ENCODE peak calls at places on chromosome 11, in nine cellular contexts. K is nephron progenitor cell; G is RWPE1; W is epithelial cell of esophagus; D is CD8-positive, alpha-beta T cell; H is neural crest cell; Z is HFF-Myc; E is upper lobe of right lung; L is BE2C. T is an unnamed sample.

GRCh38 chr11:56841210-56841810 is 92.8 kb upstream of the OR9G4 start:
- DNase-seq in K (peak; percentile 58), G (peak; percentile 55), W (peak; percentile 79), D (no peak), H (peak; percentile 47), Z (peak; percentile 12), E (no peak), L (peak; percentile 34), T (peak; percentile 37)

GRCh38 chr11:118924591-118925585 is 838 bp downstream of the BCL9L start:
- DNase-seq in K (peak; percentile 67), G (no peak), W (peak; percentile 38), D (no peak), H (no peak), Z (no peak), E (peak; percentile 82), L (peak; percentile 77), T (peak; percentile 76)

GRCh38 chr11:47488674-47489394 is 39.9 kb upstream of the RAPSN start:
- DNase-seq in K (no peak), G (no peak), W (no peak), D (no peak), H (no peak), Z (no peak), E (no peak), L (peak; percentile 35), T (no peak)

GRCh38 chr11:72751293-72752087 is 718 bp downstream of the ARAP1 start:
- DNase-seq in K (no peak), G (no peak), W (no peak), D (no peak), H (no peak), Z (no peak), E (no peak), L (no peak), T (no peak)

GRCh38 chr11:38019072-38019775 is 1421.2 kb upstream of the RAG2 start:
- DNase-seq in K (no peak), G (peak; percentile 68), W (peak; percentile 97), D (no peak), H (no peak), Z (no peak), E (no peak), L (no peak), T (no peak)

GRCh38 chr11:21646351-21646750 is 546.5 kb upstream of the ANO5 start:
- DNase-seq in K (no peak), G (no peak), W (no peak), D (no peak), H (no peak), Z (no peak), E (no peak), L (no peak), T (no peak)

GRCh38 chr11:76579047-76579751 is 91.3 kb downstream of the LRRC32 start:
- DNase-seq in K (no peak), G (no peak), W (no peak), D (no peak), H (no peak), Z (no peak), E (no peak), L (no peak), T (no peak)

GRCh38 chr11:8964324-8965320 is at the start of gene TMEM9B:
- DNase-seq in K (peak; percentile 76), G (peak; percentile 88), W (peak; percentile 91), D (peak; percentile 48), H (peak; percentile 67), Z (peak; percentile 60), E (peak; percentile 97), L (peak; percentile 78), T (peak; percentile 89)

GRCh38 chr11:62150887-62151736 is 27.3 kb downstream of the INCENP start:
- DNase-seq in K (no peak), G (no peak), W (no peak), D (no peak), H (no peak), Z (no peak), E (peak; percentile 26), L (no peak), T (no peak)

GRCh38 chr11:86592047-86592564 is 80.3 kb downstream of the ME3 start:
- DNase-seq in K (no peak), G (no peak), W (peak; percentile 42), D (no peak), H (no peak), Z (no peak), E (no peak), L (no peak), T (no peak)

GRCh38 chr11:118921929-118922744 is 3.6 kb downstream of the BCL9L start:
- DNase-seq in K (peak; percentile 64), G (peak; percentile 71), W (peak; percentile 79), D (no peak), H (no peak), Z (no peak), E (peak; percentile 91), L (peak; percentile 76), T (no peak)

GRCh38 chr11:45145083-45145420 is 1.4 kb upstream of the PRDM11 start:
- DNase-seq in K (no peak), G (no peak), W (no peak), D (no peak), H (no peak), Z (no peak), E (peak; percentile 5), L (no peak), T (no peak)

GRCh38 chr11:78251083-78251699 is 62.5 kb downstream of the USP35 start:
- DNase-seq in K (no peak), G (no peak), W (no peak), D (no peak), H (no peak), Z (no peak), E (no peak), L (no peak), T (no peak)

GRCh38 chr11:108632041-108632440 is 32.8 kb upstream of the DDX10 start:
- DNase-seq in K (no peak), G (no peak), W (no peak), D (no peak), H (no peak), Z (peak; percentile 19), E (no peak), L (no peak), T (no peak)

GRCh38 chr11:81497202-81497804 is 1236.4 kb downstream of the FAM181B start:
- DNase-seq in K (peak; percentile 14), G (peak; percentile 30), W (peak; percentile 50), D (no peak), H (peak; percentile 22), Z (peak; percentile 0), E (no peak), L (peak; percentile 16), T (peak; percentile 31)

GRCh38 chr11:113729456-113729855 is 23.3 kb upstream of the TMPRSS5 start:
- DNase-seq in K (no peak), G (no peak), W (peak; percentile 68), D (no peak), H (no peak), Z (no peak), E (no peak), L (no peak), T (no peak)

GRCh38 chr11:115197433-115197832 is 306.8 kb downstream of the CADM1 start:
- DNase-seq in K (no peak), G (no peak), W (no peak), D (no peak), H (no peak), Z (no peak), E (no peak), L (no peak), T (no peak)

GRCh38 chr11:100676901-100677300 is 10.2 kb upstream of the ARHGAP42 start:
- DNase-seq in K (no peak), G (no peak), W (peak; percentile 50), D (no peak), H (no peak), Z (no peak), E (no peak), L (no peak), T (no peak)

GRCh38 chr11:11347583-11347982 is 5.5 kb downstream of the CSNK2A3 start:
- DNase-seq in K (no peak), G (no peak), W (no peak), D (no peak), H (no peak), Z (no peak), E (no peak), L (no peak), T (no peak)

DNA sequence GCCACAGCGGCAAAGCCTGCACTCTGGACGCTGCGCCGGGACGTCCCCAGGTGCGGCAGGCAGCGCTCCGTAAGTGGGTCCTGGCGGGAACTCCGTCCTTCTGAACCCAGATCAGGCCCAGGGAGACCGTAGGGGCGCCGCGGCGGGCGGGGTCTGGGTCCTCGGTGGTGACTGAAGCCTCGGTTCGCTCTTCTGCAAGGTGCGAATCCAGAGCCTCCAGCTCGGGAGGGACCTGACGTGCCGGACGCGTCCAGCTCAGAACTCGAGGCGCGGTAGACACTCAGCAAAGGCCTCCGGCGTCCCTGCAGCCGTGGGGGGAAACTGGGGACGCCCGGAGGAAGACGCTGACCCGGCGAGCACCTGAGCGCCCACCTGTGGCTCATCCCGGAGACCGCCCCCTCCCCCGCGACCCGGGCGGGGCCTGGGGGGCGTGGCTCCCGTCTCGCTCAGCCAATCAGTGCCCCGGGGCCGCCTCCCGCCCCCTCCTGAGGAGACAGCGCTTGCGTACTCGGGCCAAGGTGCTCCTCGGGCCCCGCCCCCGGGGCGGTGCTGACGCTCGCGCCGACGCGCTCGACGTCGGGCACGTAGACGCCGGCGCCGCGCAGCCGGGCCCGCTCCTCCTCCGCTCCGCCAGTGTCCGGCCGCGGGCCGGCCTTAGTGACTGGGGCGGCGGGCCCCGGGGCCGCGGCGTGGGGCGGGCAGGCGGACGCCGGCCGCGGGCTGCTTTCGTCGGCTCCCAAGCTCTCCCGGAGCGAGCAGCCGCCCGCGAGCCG is at the start of gene PPFIA1:
- DNase-seq in K (peak; percentile 94), G (peak; percentile 98), W (peak; percentile 97), D (peak; percentile 89), H (peak; percentile 87), Z (peak; percentile 62), E (peak; percentile 98), L (peak; percentile 98), T (peak; percentile 100)
- TF ChIP-seq CTCF in K (no peak), G (no peak), W (no peak), D (peak; percentile 2), H (no peak), Z (no peak), E (no peak), L (no peak), T (no peak)

DNA sequence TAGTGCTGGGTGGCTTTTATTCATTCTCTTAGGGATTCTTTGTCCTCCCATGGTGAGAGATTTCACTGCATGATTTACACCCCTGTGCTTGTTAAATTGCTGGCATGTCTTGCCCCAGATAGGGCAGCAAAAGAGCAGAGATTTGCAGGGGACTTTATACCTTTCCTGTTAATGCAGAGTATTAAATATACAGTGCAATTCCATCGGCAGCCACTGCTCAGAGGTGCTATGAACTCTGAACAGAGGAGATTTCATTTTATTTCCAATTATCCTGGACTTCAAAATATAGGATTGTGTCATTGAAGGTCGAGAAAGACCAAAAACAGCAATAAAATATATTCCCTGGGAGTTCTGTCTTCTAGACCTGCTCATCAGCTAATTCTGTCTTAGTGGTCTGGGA is 263.4 kb upstream of the NCAM1 start:
- DNase-seq in K (no peak), G (no peak), W (no peak), D (no peak), H (no peak), Z (no peak), E (no peak), L (no peak), T (no peak)
- TF ChIP-seq CTCF in K (no peak), G (no peak), W (peak; percentile 26), D (no peak), H (peak; percentile 48), Z (no peak), E (no peak), L (peak; percentile 35), T (no peak)

GRCh38 chr11:58495906-58496305 is 12.0 kb downstream of the OR5B21 start:
- DNase-seq in K (no peak), G (no peak), W (no peak), D (no peak), H (no peak), Z (no peak), E (no peak), L (no peak), T (no peak)
- TF ChIP-seq CTCF in K (no peak), G (no peak), W (no peak), D (no peak), H (no peak), Z (peak; percentile 5), E (no peak), L (no peak), T (peak; percentile 17)

GRCh38 chr11:116499396-116500001 is 273.3 kb downstream of the BUD13 start:
- DNase-seq in K (peak; percentile 93), G (peak; percentile 6), W (no peak), D (no peak), H (peak; percentile 94), Z (peak; percentile 2), E (peak; percentile 86), L (peak; percentile 94), T (peak; percentile 75)
- TF ChIP-seq CTCF in K (peak; percentile 86), G (peak; percentile 23), W (peak; percentile 11), D (no peak), H (peak; percentile 80), Z (peak; percentile 63), E (peak; percentile 61), L (peak; percentile 77), T (peak; percentile 48)